ENCODE peak calls at places on chromosomes 4 and X, in five cellular contexts. One of them, this sample, is unnamed.
A peak's percentile ranks its signal among the peaks of the same experiment; 100 is the strongest.

GRCh38 chr4:129583868-129584267 is 487.9 kb downstream of the C4orf33 start:
- DNase-seq in fibroblast of lung: peak; percentile 1
- DNase-seq in A549: no peak
- DNase-seq in CD8-positive, alpha-beta memory T cell: no peak
- DNase-seq in OCI-LY7: no peak
- DNase-seq in this sample: no peak

GRCh38 chrX:87338510-87338909 is 179.1 kb upstream of the KLHL4 start:
- DNase-seq in CD8-positive, alpha-beta memory T cell: no peak
- DNase-seq in OCI-LY7: peak; percentile 1
- DNase-seq in fibroblast of lung: peak; percentile 39
- DNase-seq in A549: peak; percentile 1
- DNase-seq in this sample: no peak

GRCh38 chr4:127244515-127244914 is 388.2 kb upstream of the INTU start:
- DNase-seq in A549: no peak
- DNase-seq in OCI-LY7: no peak
- DNase-seq in CD8-positive, alpha-beta memory T cell: no peak
- DNase-seq in fibroblast of lung: no peak
- DNase-seq in this sample: no peak

GRCh38 chr4:110106946-110107325 is 91.5 kb downstream of the ELOVL6 start:
- DNase-seq in A549: peak; percentile 10
- DNase-seq in CD8-positive, alpha-beta memory T cell: no peak
- DNase-seq in fibroblast of lung: peak; percentile 80
- DNase-seq in OCI-LY7: no peak
- DNase-seq in this sample: no peak

GRCh38 chr4:41692717-41693345 is 55.7 kb downstream of the PHOX2B start:
- DNase-seq in CD8-positive, alpha-beta memory T cell: no peak
- DNase-seq in OCI-LY7: peak; percentile 48
- DNase-seq in fibroblast of lung: peak; percentile 71
- DNase-seq in A549: peak; percentile 28
- DNase-seq in this sample: peak; percentile 39

GRCh38 chrX:14817559-14817958 is 55.3 kb downstream of the FANCB start:
- DNase-seq in fibroblast of lung: no peak
- DNase-seq in CD8-positive, alpha-beta memory T cell: no peak
- DNase-seq in A549: no peak
- DNase-seq in OCI-LY7: no peak
- DNase-seq in this sample: no peak

GRCh38 chr4:4334798-4335520 is 44.9 kb downstream of the ZBTB49 start:
- DNase-seq in OCI-LY7: peak; percentile 85
- DNase-seq in CD8-positive, alpha-beta memory T cell: peak; percentile 73
- DNase-seq in A549: peak; percentile 19
- DNase-seq in fibroblast of lung: peak; percentile 39
- DNase-seq in this sample: peak; percentile 73

GRCh38 chr4:147134536-147135210 is 189.0 kb upstream of the TTC29 start:
- DNase-seq in fibroblast of lung: peak; percentile 61
- DNase-seq in OCI-LY7: no peak
- DNase-seq in A549: no peak
- DNase-seq in CD8-positive, alpha-beta memory T cell: no peak
- DNase-seq in this sample: no peak

GRCh38 chr4:184143770-184144564 is 73.7 kb downstream of the ENPP6 start:
- DNase-seq in OCI-LY7: no peak
- DNase-seq in CD8-positive, alpha-beta memory T cell: no peak
- DNase-seq in fibroblast of lung: no peak
- DNase-seq in A549: no peak
- DNase-seq in this sample: no peak

GRCh38 chrX:124212622-124213021 is 119.8 kb upstream of the TEX13D start:
- DNase-seq in A549: no peak
- DNase-seq in fibroblast of lung: no peak
- DNase-seq in OCI-LY7: peak; percentile 11
- DNase-seq in CD8-positive, alpha-beta memory T cell: no peak
- DNase-seq in this sample: no peak

GRCh38 chr4:65217179-65217578 is 453.1 kb downstream of the EPHA5 start:
- DNase-seq in OCI-LY7: no peak
- DNase-seq in A549: no peak
- DNase-seq in fibroblast of lung: no peak
- DNase-seq in CD8-positive, alpha-beta memory T cell: no peak
- DNase-seq in this sample: no peak

GRCh38 chrX:123975180-123975579 is 13.7 kb downstream of the STAG2 start:
- DNase-seq in OCI-LY7: no peak
- DNase-seq in fibroblast of lung: no peak
- DNase-seq in A549: no peak
- DNase-seq in CD8-positive, alpha-beta memory T cell: no peak
- DNase-seq in this sample: no peak

GRCh38 chr4:101987623-101988243 is 197.2 kb downstream of the BANK1 start:
- DNase-seq in fibroblast of lung: no peak
- DNase-seq in OCI-LY7: no peak
- DNase-seq in CD8-positive, alpha-beta memory T cell: no peak
- DNase-seq in A549: no peak
- DNase-seq in this sample: no peak

GRCh38 chr4:30094866-30095265 is 625.3 kb upstream of the PCDH7 start:
- DNase-seq in fibroblast of lung: peak; percentile 44
- DNase-seq in CD8-positive, alpha-beta memory T cell: no peak
- DNase-seq in OCI-LY7: no peak
- DNase-seq in A549: no peak
- DNase-seq in this sample: no peak

GRCh38 chr4:142846105-142846728 is at the start of gene INPP4B:
- DNase-seq in CD8-positive, alpha-beta memory T cell: peak; percentile 4
- DNase-seq in OCI-LY7: no peak
- DNase-seq in A549: no peak
- DNase-seq in fibroblast of lung: peak; percentile 60
- DNase-seq in this sample: peak; percentile 9

GRCh38 chr4:24243641-24244040 is 340.7 kb downstream of the DHX15 start:
- DNase-seq in fibroblast of lung: no peak
- DNase-seq in OCI-LY7: no peak
- DNase-seq in A549: no peak
- DNase-seq in CD8-positive, alpha-beta memory T cell: no peak
- DNase-seq in this sample: no peak

GRCh38 chrX:48698306-48698705 is 1.8 kb downstream of the SUV39H1 start:
- DNase-seq in fibroblast of lung: no peak
- DNase-seq in OCI-LY7: no peak
- DNase-seq in CD8-positive, alpha-beta memory T cell: no peak
- DNase-seq in A549: no peak
- DNase-seq in this sample: no peak

GRCh38 chrX:8867454-8867853 is 66.3 kb upstream of the FAM9A start:
- DNase-seq in CD8-positive, alpha-beta memory T cell: no peak
- DNase-seq in A549: no peak
- DNase-seq in OCI-LY7: no peak
- DNase-seq in fibroblast of lung: peak; percentile 44
- DNase-seq in this sample: no peak

GRCh38 chr4:128590773-128591172 is 218.7 kb upstream of the JADE1 start:
- DNase-seq in CD8-positive, alpha-beta memory T cell: no peak
- DNase-seq in OCI-LY7: no peak
- DNase-seq in fibroblast of lung: no peak
- DNase-seq in A549: no peak
- DNase-seq in this sample: no peak

GRCh38 chr4:25922812-25923369 is 8.9 kb downstream of the SMIM20 start:
- DNase-seq in fibroblast of lung: no peak
- DNase-seq in CD8-positive, alpha-beta memory T cell: no peak
- DNase-seq in OCI-LY7: no peak
- DNase-seq in A549: no peak
- DNase-seq in this sample: no peak

GRCh38 chrX:148661035-148661434 is 160.6 kb downstream of the AFF2 start:
- DNase-seq in OCI-LY7: no peak
- DNase-seq in A549: no peak
- DNase-seq in CD8-positive, alpha-beta memory T cell: no peak
- DNase-seq in fibroblast of lung: peak; percentile 60
- DNase-seq in this sample: no peak

GRCh38 chr4:40918330-40918729 is 168.6 kb downstream of the NSUN7 start:
- DNase-seq in fibroblast of lung: peak; percentile 88
- DNase-seq in A549: no peak
- DNase-seq in OCI-LY7: no peak
- DNase-seq in CD8-positive, alpha-beta memory T cell: no peak
- DNase-seq in this sample: no peak

GRCh38 chr4:89161841-89162240 is 50.5 kb downstream of the TIGD2 start:
- DNase-seq in CD8-positive, alpha-beta memory T cell: no peak
- DNase-seq in fibroblast of lung: peak; percentile 12
- DNase-seq in A549: no peak
- DNase-seq in OCI-LY7: no peak
- DNase-seq in this sample: no peak

GRCh38 chr4:126991965-126992364 is 640.8 kb upstream of the INTU start:
- DNase-seq in A549: no peak
- DNase-seq in OCI-LY7: no peak
- DNase-seq in fibroblast of lung: peak; percentile 34
- DNase-seq in CD8-positive, alpha-beta memory T cell: no peak
- DNase-seq in this sample: no peak

GRCh38 chrX:110321670-110322069 is 3.8 kb upstream of the AMMECR1 start:
- DNase-seq in fibroblast of lung: no peak
- DNase-seq in OCI-LY7: peak; percentile 66
- DNase-seq in A549: no peak
- DNase-seq in CD8-positive, alpha-beta memory T cell: no peak
- DNase-seq in this sample: no peak

GRCh38 chr4:10154241-10154640 is 37.6 kb upstream of the WDR1 start:
- DNase-seq in CD8-positive, alpha-beta memory T cell: no peak
- DNase-seq in A549: no peak
- DNase-seq in OCI-LY7: no peak
- DNase-seq in fibroblast of lung: no peak
- DNase-seq in this sample: no peak

GRCh38 chr4:4855293-4856070 is 4.0 kb upstream of the MSX1 start:
- DNase-seq in CD8-positive, alpha-beta memory T cell: no peak
- DNase-seq in fibroblast of lung: no peak
- DNase-seq in A549: no peak
- DNase-seq in OCI-LY7: no peak
- DNase-seq in this sample: no peak

GRCh38 chrX:139200346-139200745 is 330.2 kb upstream of the F9 start:
- DNase-seq in fibroblast of lung: no peak
- DNase-seq in A549: no peak
- DNase-seq in CD8-positive, alpha-beta memory T cell: no peak
- DNase-seq in OCI-LY7: no peak
- DNase-seq in this sample: no peak

GRCh38 chr4:13445841-13446790 is 38.0 kb downstream of the RAB28 start:
- DNase-seq in CD8-positive, alpha-beta memory T cell: no peak
- DNase-seq in fibroblast of lung: no peak
- DNase-seq in OCI-LY7: no peak
- DNase-seq in A549: no peak
- DNase-seq in this sample: no peak

GRCh38 chr4:7649741-7650531 is 215.2 kb upstream of the PSAPL1 start:
- DNase-seq in A549: no peak
- DNase-seq in OCI-LY7: peak; percentile 67
- DNase-seq in CD8-positive, alpha-beta memory T cell: peak; percentile 56
- DNase-seq in fibroblast of lung: peak; percentile 67
- DNase-seq in this sample: peak; percentile 7

GRCh38 chr4:111127842-111128241 is 505.0 kb upstream of the PITX2 start:
- DNase-seq in fibroblast of lung: no peak
- DNase-seq in CD8-positive, alpha-beta memory T cell: no peak
- DNase-seq in OCI-LY7: no peak
- DNase-seq in A549: no peak
- DNase-seq in this sample: no peak

GRCh38 chrX:68579810-68580209 is 67.7 kb upstream of the STARD8 start:
- DNase-seq in CD8-positive, alpha-beta memory T cell: no peak
- DNase-seq in OCI-LY7: no peak
- DNase-seq in fibroblast of lung: no peak
- DNase-seq in A549: no peak
- DNase-seq in this sample: no peak

GRCh38 chr4:19034089-19034488 is 1012.5 kb upstream of the LCORL start:
- DNase-seq in fibroblast of lung: no peak
- DNase-seq in OCI-LY7: no peak
- DNase-seq in CD8-positive, alpha-beta memory T cell: no peak
- DNase-seq in A549: no peak
- DNase-seq in this sample: no peak

GRCh38 chr4:78638324-78639172 is 87.0 kb downstream of the ANXA3 start:
- DNase-seq in A549: no peak
- DNase-seq in fibroblast of lung: no peak
- DNase-seq in CD8-positive, alpha-beta memory T cell: no peak
- DNase-seq in OCI-LY7: peak; percentile 51
- DNase-seq in this sample: no peak
- H3K27ac ChIP-seq in A549: no peak overlapping the region
- H3K27ac ChIP-seq in fibroblast of lung: no peak overlapping the region
- H3K27ac ChIP-seq in CD8-positive, alpha-beta memory T cell: no peak overlapping the region
- H3K27ac ChIP-seq in OCI-LY7: peak overlapping the region; percentile 38
- H3K27ac ChIP-seq in this sample: no peak overlapping the region

DNA sequence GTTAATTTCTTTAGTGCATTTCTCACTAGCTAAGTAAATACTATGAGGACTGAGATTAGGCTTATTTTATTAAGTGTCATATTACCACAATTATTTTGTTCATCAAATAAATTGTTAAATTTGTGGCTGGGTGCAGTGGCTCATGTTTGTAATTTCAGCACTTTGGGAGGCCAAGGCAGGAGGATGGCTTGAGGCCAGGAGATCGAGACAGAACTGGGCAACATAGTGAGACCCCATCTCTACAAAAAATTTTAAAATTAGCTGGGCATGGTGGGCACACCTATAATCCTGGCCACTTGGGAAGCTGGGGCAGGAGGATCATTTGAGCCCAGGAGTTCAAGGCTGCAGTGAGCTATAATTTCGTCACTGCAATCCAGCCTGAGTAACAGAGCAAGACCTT is 6.8 kb downstream of the SEC24D start:
- DNase-seq in OCI-LY7: no peak
- DNase-seq in fibroblast of lung: no peak
- DNase-seq in A549: no peak
- DNase-seq in CD8-positive, alpha-beta memory T cell: no peak
- DNase-seq in this sample: no peak
- H3K4me1 ChIP-seq in OCI-LY7: peaks cover 10% of the 10 kb centered on the region
- H3K4me1 ChIP-seq in fibroblast of lung: peaks cover 13% of the 10 kb centered on the region
- H3K4me1 ChIP-seq in A549: peaks cover 8% of the 10 kb centered on the region
- H3K4me1 ChIP-seq in CD8-positive, alpha-beta memory T cell: peaks cover 8% of the 10 kb centered on the region
- H3K4me1 ChIP-seq in this sample: peaks cover 10% of the 10 kb centered on the region

DNA sequence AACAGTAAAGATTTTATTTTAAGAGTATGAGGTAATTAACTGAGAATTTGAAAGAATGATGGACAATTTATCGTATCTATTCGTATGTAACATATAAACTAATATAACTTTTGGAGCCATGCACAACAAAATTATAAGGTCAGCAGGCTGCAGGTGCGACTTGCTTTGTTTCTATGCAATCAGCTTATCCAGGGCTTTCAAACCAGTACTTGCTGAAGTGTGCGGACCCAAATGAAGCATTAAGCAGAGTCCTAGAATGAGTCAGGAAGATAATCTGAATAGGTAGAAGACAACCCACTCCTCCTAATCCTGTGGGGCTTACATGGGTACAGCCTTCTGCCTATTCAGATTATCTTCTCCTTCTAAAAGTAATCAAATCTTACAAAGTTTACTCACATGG is 2.1 kb downstream of the NSD2 start:
- DNase-seq in fibroblast of lung: no peak
- DNase-seq in OCI-LY7: no peak
- DNase-seq in A549: no peak
- DNase-seq in CD8-positive, alpha-beta memory T cell: no peak
- DNase-seq in this sample: no peak
- H3K4me3 ChIP-seq in fibroblast of lung: peak overlapping the region; percentile 84
- H3K4me3 ChIP-seq in OCI-LY7: peak overlapping the region; percentile 94
- H3K4me3 ChIP-seq in A549: peak overlapping the region; percentile 85
- H3K4me3 ChIP-seq in CD8-positive, alpha-beta memory T cell: no peak overlapping the region
- H3K4me3 ChIP-seq in this sample: peak overlapping the region; percentile 89

GRCh38 chrX:150507251-150507856 is 61.1 kb upstream of the MTM1 start:
- DNase-seq in CD8-positive, alpha-beta memory T cell: no peak
- DNase-seq in OCI-LY7: no peak
- DNase-seq in A549: no peak
- DNase-seq in fibroblast of lung: no peak
- DNase-seq in this sample: no peak

GRCh38 chrX:150506486-150506885 is 61.9 kb upstream of the MTM1 start:
- DNase-seq in A549: no peak
- DNase-seq in fibroblast of lung: no peak
- DNase-seq in OCI-LY7: no peak
- DNase-seq in CD8-positive, alpha-beta memory T cell: no peak
- DNase-seq in this sample: no peak

GRCh38 chrX:150504399-150505186 is 63.8 kb upstream of the MTM1 start:
- DNase-seq in OCI-LY7: no peak
- DNase-seq in fibroblast of lung: no peak
- DNase-seq in A549: no peak
- DNase-seq in CD8-positive, alpha-beta memory T cell: no peak
- DNase-seq in this sample: no peak

GRCh38 chrX:150508018-150508417 is 60.4 kb upstream of the MTM1 start:
- DNase-seq in CD8-positive, alpha-beta memory T cell: no peak
- DNase-seq in A549: no peak
- DNase-seq in OCI-LY7: no peak
- DNase-seq in fibroblast of lung: no peak
- DNase-seq in this sample: no peak

GRCh38 chrX:150506020-150506419 is 62.4 kb upstream of the MTM1 start:
- DNase-seq in fibroblast of lung: no peak
- DNase-seq in OCI-LY7: no peak
- DNase-seq in CD8-positive, alpha-beta memory T cell: no peak
- DNase-seq in A549: no peak
- DNase-seq in this sample: no peak
- H3K27ac ChIP-seq in fibroblast of lung: no peak overlapping the region
- H3K27ac ChIP-seq in OCI-LY7: no peak overlapping the region
- H3K27ac ChIP-seq in CD8-positive, alpha-beta memory T cell: no peak overlapping the region
- H3K27ac ChIP-seq in A549: no peak overlapping the region
- H3K27ac ChIP-seq in this sample: no peak overlapping the region